ENCODE peak calls at places on chromosomes 1 and 21, in four cellular contexts. I is HepG2, V is K562, Q is GM12891. K is an unnamed sample.

GRCh38 chr1:233289676-233290075 is 5.8 kb downstream of the PCNX2 start:
- DNase-seq in I (no peak), V (no peak), Q (no peak), K (no peak)

GRCh38 chr1:219312967-219313366 is 139.3 kb downstream of the LYPLAL1 start:
- DNase-seq in V (no peak), I (peak), Q (no peak), K (no peak)

GRCh38 chr1:42750041-42750440 is 10.0 kb upstream of the CLDN19 start:
- DNase-seq in Q (no peak), I (no peak), V (no peak), K (no peak)

GRCh38 chr1:36851087-36851486 is 183.2 kb downstream of the GRIK3 start:
- DNase-seq in I (no peak), V (no peak), Q (no peak), K (no peak)

GRCh38 chr21:16323586-16323985 is 593.8 kb downstream of the USP25 start:
- DNase-seq in I (no peak), V (no peak), Q (no peak), K (no peak)

GRCh38 chr1:205298191-205298994 is 23.2 kb downstream of the NUAK2 start:
- DNase-seq in I (peak), Q (no peak), V (no peak), K (no peak)

GRCh38 chr1:220962031-220962751 is 82.9 kb downstream of the HLX start:
- DNase-seq in Q (no peak), V (no peak), I (peak), K (no peak)

GRCh38 chr1:38037481-38037939 is 9.1 kb downstream of the POU3F1 start:
- DNase-seq in Q (no peak), I (no peak), V (peak), K (no peak)

GRCh38 chr1:147109762-147110161 is 62.5 kb downstream of the PRKAB2 start:
- DNase-seq in V (no peak), Q (no peak), I (no peak), K (no peak)

GRCh38 chr21:39048064-39048463 is 135.2 kb downstream of the PSMG1 start:
- DNase-seq in Q (no peak), V (no peak), I (peak), K (no peak)

GRCh38 chr1:205214756-205215155 is 3.3 kb upstream of the DSTYK start:
- DNase-seq in I (no peak), V (no peak), Q (no peak), K (no peak)

GRCh38 chr1:18035145-18035544 is 72.5 kb upstream of the IGSF21 start:
- DNase-seq in Q (no peak), V (no peak), I (no peak), K (no peak)

GRCh38 chr1:23369335-23370013 is at the start of gene ZNF436:
- DNase-seq in V (peak), Q (no peak), I (peak), K (no peak)
- TF ChIP-seq TAF1 in V (peak), Q (no peak), I (no peak), K (no peak)

GRCh38 chr1:100038401-100039306 is 68.9 kb downstream of the SLC35A3 start:
- DNase-seq in I (peak), V (peak), Q (peak), K (peak)
- TF ChIP-seq POLR2AphosphoS5 in I (no peak), V (no peak), Q (peak), K (no peak)

DNA sequence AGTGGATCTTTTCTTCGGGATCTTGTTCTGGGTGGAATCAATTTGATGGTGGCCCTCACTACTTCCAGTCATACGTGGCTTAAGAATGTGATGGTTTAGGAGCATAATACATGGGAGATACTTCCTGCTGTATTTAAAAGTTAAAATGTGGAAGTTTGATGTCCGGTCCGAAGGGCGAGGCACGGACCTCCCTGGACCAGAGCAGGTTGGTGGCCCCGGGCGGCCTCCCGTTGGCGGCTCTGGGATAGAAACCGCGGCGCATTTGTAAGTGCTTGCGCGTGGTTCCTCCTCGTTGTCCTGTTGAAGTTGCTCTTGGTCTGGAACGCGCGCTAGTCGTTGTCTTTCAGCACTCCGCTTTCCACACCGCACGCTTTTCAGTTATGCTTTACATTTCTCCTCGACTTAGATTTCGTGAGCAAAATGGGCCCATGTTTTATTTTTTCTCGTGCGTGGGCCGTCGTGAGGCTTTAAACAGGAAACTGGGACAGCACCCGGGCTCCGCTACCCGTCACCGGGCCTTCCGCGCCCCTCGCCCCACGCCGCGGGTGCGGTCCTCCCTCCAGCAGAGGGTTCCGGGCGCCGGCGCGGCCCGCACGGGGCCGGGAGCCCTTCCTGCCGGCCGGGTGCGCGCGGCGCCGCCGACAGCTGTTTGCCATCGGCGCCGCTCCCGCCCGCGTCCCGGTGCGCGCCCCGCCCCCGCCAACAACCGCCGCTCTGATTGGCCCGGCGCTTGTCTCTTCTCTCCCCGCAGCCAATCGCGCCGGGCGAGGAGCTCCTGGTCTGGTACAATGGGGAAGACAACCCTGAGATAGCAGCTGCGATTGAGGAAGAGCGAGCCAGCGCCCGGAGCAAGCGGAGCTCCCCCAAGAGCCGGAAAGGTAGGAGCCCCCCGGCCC is 48.9 kb downstream of the PRDM2 start:
- DNase-seq in I (peak), V (peak), Q (peak), K (peak)
- TF ChIP-seq POLR2A in I (peak), V (peak), Q (peak), K (peak)

DNA sequence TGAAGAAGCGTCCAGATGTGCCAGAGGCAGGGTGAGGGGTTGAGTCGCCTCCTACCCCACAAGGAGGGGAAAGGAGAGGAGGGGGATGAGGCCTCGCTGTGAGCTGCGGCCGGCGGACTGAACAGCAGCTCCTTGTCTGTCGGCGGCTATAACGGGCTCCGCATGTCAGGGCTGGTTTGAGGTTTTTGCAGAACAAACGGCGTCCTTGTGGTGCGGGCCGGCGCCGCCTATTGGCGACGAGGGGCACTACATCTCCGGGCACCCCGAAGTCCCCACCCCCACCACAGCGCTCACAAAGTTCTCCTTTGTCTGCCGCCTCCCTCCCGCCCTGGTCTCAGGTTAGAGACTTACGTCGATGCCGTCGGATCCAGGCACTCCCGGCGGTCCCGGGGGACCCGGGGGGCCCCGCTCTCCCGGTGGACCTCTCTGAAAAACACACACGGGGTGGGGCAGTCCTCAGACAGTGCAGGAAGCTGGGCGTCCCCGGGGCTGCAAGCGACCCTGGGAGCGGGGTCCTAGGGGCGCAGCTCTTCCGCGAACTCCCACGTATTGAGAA is 1.8 kb downstream of the COL9A2 start:
- DNase-seq in I (peak), Q (peak), V (peak), K (peak)
- TF ChIP-seq TAF1 in I (peak), Q (peak), V (peak), K (peak)